ENCODE peak calls at places on chromosome 18, in nine cellular contexts. P is stimulated activated CD4-positive, alpha-beta T cell treated with anti-CD3 and anti-CD28 coated beads, Interleukin-2, amount 100 ng/mL, for 48 hours; Y is D341Med; W is ACHN; R is amygdala; E is activated CD8-positive, alpha-beta memory T cell treated with anti-CD3 and anti-CD28 coated beads for 24 hours; T is iPS DF 19.7; H is H7; O is RWPE1. Z is an unnamed sample.

GRCh38 chr18:60503166-60503565 is 130.6 kb upstream of the MC4R start:
- DNase-seq in P (no peak), Y (no peak), W (no peak), R (no peak), E (no peak), T (no peak), H (no peak), O (no peak), Z (no peak)

GRCh38 chr18:213977-214376 is 53.9 kb downstream of the THOC1 start:
- DNase-seq in P (no peak), Y (no peak), W (no peak), R (no peak), E (no peak), T (no peak), H (no peak), O (no peak), Z (no peak)

GRCh38 chr18:9823805-9824473 is 61.8 kb upstream of the TXNDC2 start:
- DNase-seq in P (no peak), Y (no peak), W (no peak), R (no peak), E (no peak), T (no peak), H (no peak), O (no peak), Z (no peak)

GRCh38 chr18:73954267-73954666 is 193.4 kb downstream of the FBXO15 start:
- DNase-seq in P (no peak), Y (no peak), W (no peak), R (no peak), E (no peak), T (no peak), H (no peak), O (no peak), Z (no peak)

GRCh38 chr18:26089247-26090129 is 925 bp downstream of the SS18 start:
- DNase-seq in P (no peak), Y (peak; percentile 22), W (peak; percentile 23), R (no peak), E (no peak), T (no peak), H (peak; percentile 12), O (peak; percentile 13), Z (peak; percentile 56)

GRCh38 chr18:61635901-61636528 is 256.8 kb downstream of the RNF152 start:
- DNase-seq in P (peak; percentile 33), Y (peak; percentile 80), W (peak; percentile 37), R (no peak), E (no peak), T (no peak), H (peak; percentile 56), O (peak; percentile 20), Z (peak; percentile 92)

GRCh38 chr18:78603584-78603983 is 376.0 kb upstream of the SALL3 start:
- DNase-seq in P (no peak), Y (no peak), W (no peak), R (no peak), E (no peak), T (no peak), H (no peak), O (no peak), Z (no peak)

GRCh38 chr18:9673296-9674251 is 34.5 kb upstream of the RAB31 start:
- DNase-seq in P (peak; percentile 3), Y (no peak), W (peak; percentile 91), R (no peak), E (no peak), T (peak; percentile 48), H (peak; percentile 47), O (peak; percentile 95), Z (peak; percentile 84)

GRCh38 chr18:79903071-79903635 is 48.3 kb downstream of the SLC66A2 start:
- DNase-seq in P (no peak), Y (no peak), W (no peak), R (no peak), E (peak; percentile 49), T (no peak), H (peak; percentile 45), O (no peak), Z (no peak)

GRCh38 chr18:410103-410502 is 90.4 kb downstream of the COLEC12 start:
- DNase-seq in P (no peak), Y (no peak), W (no peak), R (no peak), E (no peak), T (no peak), H (no peak), O (no peak), Z (no peak)

GRCh38 chr18:25786778-25787177 is 303.6 kb downstream of the SS18 start:
- DNase-seq in P (no peak), Y (no peak), W (peak; percentile 76), R (no peak), E (no peak), T (no peak), H (no peak), O (no peak), Z (no peak)

GRCh38 chr18:32455346-32455745 is 15.3 kb downstream of the GAREM1 start:
- DNase-seq in P (no peak), Y (no peak), W (no peak), R (no peak), E (no peak), T (no peak), H (no peak), O (no peak), Z (peak; percentile 43)

GRCh38 chr18:11108956-11109355 is 40.4 kb downstream of the PIEZO2 start:
- DNase-seq in P (no peak), Y (no peak), W (no peak), R (no peak), E (no peak), T (no peak), H (no peak), O (no peak), Z (no peak)

GRCh38 chr18:75363446-75364225 is 63.9 kb downstream of the SMIM21 start:
- DNase-seq in P (no peak), Y (no peak), W (no peak), R (no peak), E (no peak), T (no peak), H (no peak), O (no peak), Z (no peak)

GRCh38 chr18:63298393-63299015 is 21.1 kb downstream of the BCL2 start:
- DNase-seq in P (no peak), Y (no peak), W (no peak), R (no peak), E (no peak), T (no peak), H (no peak), O (no peak), Z (no peak)

GRCh38 chr18:11053293-11053692 is 96.1 kb downstream of the PIEZO2 start:
- DNase-seq in P (no peak), Y (no peak), W (no peak), R (no peak), E (no peak), T (no peak), H (no peak), O (no peak), Z (no peak)

GRCh38 chr18:54247488-54248175 is 21.7 kb upstream of the POLI start:
- DNase-seq in P (no peak), Y (no peak), W (no peak), R (no peak), E (no peak), T (no peak), H (no peak), O (no peak), Z (no peak)

GRCh38 chr18:61595615-61596014 is 262.4 kb downstream of the CDH20 start:
- DNase-seq in P (no peak), Y (no peak), W (no peak), R (no peak), E (no peak), T (no peak), H (no peak), O (no peak), Z (no peak)

GRCh38 chr18:10936211-10937053 is 212.9 kb downstream of the PIEZO2 start:
- DNase-seq in P (no peak), Y (no peak), W (no peak), R (no peak), E (no peak), T (no peak), H (no peak), O (no peak), Z (no peak)

GRCh38 chr18:79866889-79867574 is 69.3 kb downstream of the KCNG2 start:
- DNase-seq in P (no peak), Y (no peak), W (no peak), R (no peak), E (peak; percentile 35), T (no peak), H (peak; percentile 30), O (no peak), Z (no peak)

Z was measured in NCI-H524.